ENCODE peak calls at places on chromosomes 2 and 18, in four cellular contexts. W, P, R and N are unnamed samples. For H3K36me3, the result is how much of the 10 kb centered on the place peaks cover.

GRCh38 chr18:354456-354855 is 86.6 kb upstream of the THOC1 start:
- DNase-seq in R (no peak), P (no peak), W (peak), N (no peak)

GRCh38 chr2:160493227-160494028 is at the start of gene RBMS1:
- DNase-seq in R (no peak), P (no peak), W (peak), N (peak)

GRCh38 chr18:56563568-56563967 is 74.8 kb downstream of the TXNL1 start:
- DNase-seq in P (peak), R (peak), W (no peak), N (no peak)

GRCh38 chr2:189609423-189609816 is 28.8 kb upstream of the SLC40A1 start:
- DNase-seq in W (peak), R (no peak), P (no peak), N (no peak)

GRCh38 chr18:63073481-63073880 is 246.1 kb downstream of the BCL2 start:
- DNase-seq in P (no peak), R (peak), W (no peak), N (peak)

GRCh38 chr18:44885507-44885906 is 204.8 kb downstream of the SETBP1 start:
- DNase-seq in R (no peak), P (no peak), W (no peak), N (no peak)

GRCh38 chr18:57427429-57428181 is 7.6 kb upstream of the ONECUT2 start:
- DNase-seq in P (no peak), W (peak), R (no peak), N (no peak)

GRCh38 chr2:23294238-23294637 is 90.7 kb upstream of the KLHL29 start:
- DNase-seq in P (no peak), W (no peak), R (no peak), N (no peak)

GRCh38 chr2:208466133-208466919 is 59.7 kb downstream of the PTH2R start:
- DNase-seq in W (peak), R (peak), P (peak), N (peak)

GRCh38 chr2:24540011-24540477 is 49.0 kb downstream of the NCOA1 start:
- DNase-seq in P (no peak), W (no peak), R (no peak), N (no peak)

GRCh38 chr18:56171854-56172253 is 466.5 kb downstream of the TXNL1 start:
- DNase-seq in R (no peak), W (no peak), P (no peak), N (no peak)

GRCh38 chr2:105439130-105439529 is 40.3 kb upstream of the FHL2 start:
- DNase-seq in R (no peak), P (no peak), W (no peak), N (no peak)

GRCh38 chr2:186595219-186595618 is 5.4 kb downstream of the ITGAV start:
- DNase-seq in P (no peak), W (peak), R (no peak), N (no peak)

GRCh38 chr2:42568431-42569115 is at the start of gene MTA3:
- DNase-seq in P (no peak), W (peak), R (peak), N (peak)

GRCh38 chr2:17429130-17429529 is 89.1 kb downstream of the RAD51AP2 start:
- DNase-seq in W (peak), P (no peak), R (no peak), N (no peak)

GRCh38 chr18:50573679-50574078 is 13.8 kb downstream of the MAPK4 start:
- DNase-seq in W (peak), P (no peak), R (peak), N (no peak)

GRCh38 chr2:96537066-96537733 is 648 bp downstream of the ARID5A start:
- DNase-seq in R (peak), P (no peak), W (peak), N (peak)

GRCh38 chr2:109448946-109449788 is 164.6 kb downstream of the SEPTIN10 start:
- DNase-seq in W (no peak), R (no peak), P (peak), N (no peak)

GRCh38 chr2:186456941-186457340 is 29.1 kb upstream of the ZC3H15 start:
- DNase-seq in P (no peak), W (peak), R (no peak), N (no peak)

GRCh38 chr2:70094978-70095832 is 7.9 kb downstream of the PCBP1 start:
- DNase-seq in W (peak), P (no peak), R (peak), N (peak)

GRCh38 chr18:47594063-47594462 is 336.4 kb downstream of the SMAD2 start:
- DNase-seq in P (no peak), W (no peak), R (no peak), N (no peak)

GRCh38 chr18:57447154-57447621 is 12.0 kb downstream of the ONECUT2 start:
- DNase-seq in P (no peak), W (peak), R (peak), N (peak)

GRCh38 chr2:3628800-3629199 is 29.2 kb upstream of the ALLC start:
- DNase-seq in P (peak), R (no peak), W (no peak), N (no peak)

GRCh38 chr18:26335139-26335933 is 109.1 kb downstream of the TAF4B start:
- DNase-seq in W (peak), R (no peak), P (no peak), N (no peak)

DNA sequence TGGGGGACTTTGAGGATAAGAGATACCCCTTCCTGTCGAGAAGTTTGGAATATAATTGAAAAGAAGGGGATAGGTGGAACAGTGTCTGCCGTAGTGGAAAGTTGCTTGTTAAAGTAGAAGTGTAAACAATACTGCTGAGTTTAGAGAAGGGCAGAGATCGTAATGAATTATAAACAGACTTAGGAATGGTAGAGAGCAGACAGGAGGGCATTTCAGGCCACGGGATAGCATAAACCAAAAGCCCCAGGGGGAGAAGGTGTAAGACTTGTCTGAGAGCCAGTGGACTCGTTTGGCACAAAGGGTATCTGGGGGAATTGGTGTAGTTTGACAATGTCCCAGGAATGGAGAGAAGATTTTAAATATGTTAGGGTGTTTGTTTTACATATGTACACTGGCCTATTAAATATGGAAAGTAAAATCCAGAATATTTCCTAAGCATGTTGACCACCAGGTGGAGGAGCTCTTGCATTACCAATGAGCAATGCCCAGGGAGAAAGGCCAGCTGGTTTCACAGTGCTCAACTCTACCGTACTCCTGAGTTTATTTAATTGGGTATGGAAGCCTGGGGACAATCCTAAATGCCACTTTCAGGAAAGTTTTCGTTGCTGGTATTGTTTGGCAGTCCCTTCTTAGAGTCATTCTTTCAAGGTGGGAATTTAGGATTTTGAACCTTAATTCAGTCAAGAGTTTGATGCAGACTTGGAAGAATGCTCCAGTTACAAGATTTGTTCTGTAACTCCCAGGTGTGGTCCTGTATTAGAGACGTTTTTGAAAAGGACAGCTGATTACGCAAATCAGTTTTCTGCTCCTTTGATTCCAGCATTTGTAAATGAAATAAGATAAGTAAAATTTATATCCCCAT is 7.5 kb downstream of the COPS8 start:
- DNase-seq in R (peak), W (peak), P (peak), N (no peak)
- H3K36me3 ChIP-seq in R (half or more), W (under half), P (under half), N (half or more)

DNA sequence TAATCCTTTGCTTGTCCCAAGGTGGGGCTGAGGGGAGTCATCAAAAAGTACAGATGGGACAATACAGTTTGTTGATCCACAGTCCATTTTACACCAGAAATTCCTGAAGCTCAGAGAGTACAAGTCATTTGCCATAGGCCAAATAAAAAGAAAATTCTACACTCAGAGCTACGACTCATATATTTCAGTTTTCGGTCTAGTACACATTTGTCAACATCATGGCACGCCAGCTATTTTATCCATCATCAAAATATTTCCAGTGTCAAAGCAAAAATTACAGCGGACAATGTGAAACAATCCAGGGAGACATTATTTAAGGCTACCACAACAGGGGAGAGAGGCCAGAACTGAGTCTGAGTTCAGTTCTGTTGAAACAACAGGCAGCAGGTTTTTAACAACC is 587.5 kb upstream of the DSEL start:
- DNase-seq in P (no peak), W (no peak), R (no peak), N (no peak)
- H3K4me2 ChIP-seq in P (no peak), W (no peak), R (no peak), N (no peak)

GRCh38 chr2:114661926-114662670 is 219.7 kb downstream of the DPP10 start:
- DNase-seq in P (no peak), R (no peak), W (peak), N (no peak)

GRCh38 chr2:114659895-114660294 is 217.5 kb downstream of the DPP10 start:
- DNase-seq in P (no peak), R (no peak), W (no peak), N (no peak)
- H3K36me3 ChIP-seq in P (under half), R (under half), W (under half), N (under half)

GRCh38 chr18:31302991-31303390 is 15.0 kb upstream of the DSG1 start:
- DNase-seq in P (peak), W (no peak), R (no peak), N (no peak)

GRCh38 chr18:31309115-31309514 is 8.8 kb upstream of the DSG1 start:
- DNase-seq in P (no peak), W (no peak), R (no peak), N (no peak)

GRCh38 chr18:31301201-31301655 is 16.7 kb upstream of the DSG1 start:
- DNase-seq in P (no peak), W (no peak), R (no peak), N (no peak)

DNA sequence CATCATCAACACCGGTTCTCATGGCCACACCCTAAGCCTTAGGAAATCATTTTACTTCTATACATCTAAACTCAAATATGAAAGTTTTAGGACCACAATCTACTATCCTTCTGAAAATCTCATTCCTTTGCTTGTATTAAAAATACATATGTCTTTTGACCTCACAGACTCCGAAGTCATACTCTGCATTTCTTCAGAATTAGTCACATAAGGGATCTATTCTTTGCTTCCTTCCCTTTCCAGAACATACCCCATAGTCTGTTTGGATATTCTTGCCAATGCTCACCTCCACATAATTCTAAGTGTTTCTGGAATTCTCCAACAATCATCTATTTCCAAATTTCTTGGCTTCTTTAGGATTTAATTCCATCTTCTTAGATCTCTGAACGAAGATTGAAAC is 14.2 kb upstream of the DSG1 start:
- DNase-seq in R (no peak), W (no peak), P (no peak), N (no peak)
- H3K4me2 ChIP-seq in R (no peak), W (no peak), P (no peak), N (no peak)

DNA sequence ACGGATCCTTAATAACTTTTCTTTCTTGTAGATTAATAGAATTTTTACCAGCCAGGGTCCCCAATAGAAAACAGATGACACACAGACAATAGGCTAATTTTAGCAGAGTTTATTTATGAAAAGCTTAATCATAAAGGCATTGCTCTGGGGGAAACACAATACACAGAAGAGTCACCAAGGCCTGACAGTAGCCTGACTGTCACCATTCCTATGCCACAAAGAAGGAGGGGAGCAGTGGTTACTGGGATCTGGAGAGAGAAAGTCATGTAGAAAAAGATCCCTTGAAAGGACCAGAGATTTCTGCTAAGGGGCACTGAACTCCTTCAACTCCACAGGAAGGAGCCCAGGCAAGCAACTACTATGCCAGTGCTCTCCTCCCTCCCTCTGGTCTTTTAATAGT is 139.5 kb downstream of the METTL4 start:
- DNase-seq in W (no peak), R (no peak), P (no peak), N (no peak)
- H3K36me3 ChIP-seq in W (under half), R (under half), P (under half), N (under half)